ENCODE peak calls at places on chromosomes 11 and 22, in seven cellular contexts. G, H, M, T, O, P and Z are unnamed samples.

GRCh38 chr11:75031224-75031753 is 42.6 kb downstream of the NEU3 start:
- DNase-seq in G (peak), H (peak), M (no peak), T (no peak), O (no peak), P (no peak), Z (peak)

GRCh38 chr11:20337526-20338154 is 25.9 kb upstream of the HTATIP2 start:
- DNase-seq in G (peak), H (no peak), M (no peak), T (no peak), O (no peak), P (peak), Z (peak)

GRCh38 chr11:128705124-128705920 is 11.4 kb downstream of the FLI1 start:
- DNase-seq in G (no peak), H (no peak), M (no peak), T (no peak), O (no peak), P (no peak), Z (no peak)

GRCh38 chr11:133038850-133039249 is 493.5 kb downstream of the OPCML start:
- DNase-seq in G (no peak), H (no peak), M (no peak), T (no peak), O (no peak), P (no peak), Z (peak)

GRCh38 chr11:8015753-8016239 is 28.7 kb downstream of the EIF3F start:
- DNase-seq in G (peak), H (no peak), M (no peak), T (no peak), O (no peak), P (no peak), Z (peak)

GRCh38 chr11:36233226-36233625 is 56.0 kb downstream of the COMMD9 start:
- DNase-seq in G (peak), H (peak), M (no peak), T (no peak), O (no peak), P (peak), Z (peak)

GRCh38 chr11:2342981-2343380 is 34.1 kb upstream of the CD81 start:
- DNase-seq in G (no peak), H (no peak), M (no peak), T (no peak), O (no peak), P (no peak), Z (no peak)

GRCh38 chr11:91796999-91797398 is 427.6 kb upstream of the FAT3 start:
- DNase-seq in G (no peak), H (no peak), M (no peak), T (no peak), O (no peak), P (no peak), Z (peak)

GRCh38 chr11:124759268-124760204 is 2.6 kb downstream of the ESAM start:
- DNase-seq in G (no peak), H (no peak), M (no peak), T (peak), O (no peak), P (no peak), Z (no peak)

GRCh38 chr11:67357831-67358555 is 4.6 kb upstream of the POLD4 start:
- DNase-seq in G (peak), H (no peak), M (no peak), T (no peak), O (no peak), P (no peak), Z (peak)

GRCh38 chr22:41919357-41920224 is 4.7 kb upstream of the SHISA8 start:
- DNase-seq in G (peak), H (peak), M (no peak), T (peak), O (no peak), P (no peak), Z (peak)

GRCh38 chr11:92340839-92341238 is 116.2 kb downstream of the FAT3 start:
- DNase-seq in G (peak), H (no peak), M (no peak), T (no peak), O (no peak), P (peak), Z (no peak)